ENCODE peak calls at places on chromosomes 2 and 18, in eight cellular contexts. C is GM03348, P is hypothalamus, T is KBM-7, Q is hepatocyte, Y is prostate gland, F is nephron progenitor cell, U is heart left ventricle. H is an unnamed sample.

GRCh38 chr2:64238799-64239198 is 94.6 kb upstream of the PELI1 start:
- DNase-seq in C (no peak), P (no peak), T (no peak), Q (no peak), Y (no peak), F (no peak), U (no peak), H (no peak)

GRCh38 chr18:79578396-79579260 is 101.0 kb upstream of the CTDP1 start:
- DNase-seq in C (no peak), P (no peak), T (no peak), Q (no peak), Y (no peak), F (no peak), U (peak; percentile 32), H (no peak)

GRCh38 chr18:21191596-21192307 is 50.3 kb upstream of the GREB1L start:
- DNase-seq in C (peak; percentile 81), P (peak; percentile 54), T (peak; percentile 62), Q (peak; percentile 82), Y (peak; percentile 37), F (peak; percentile 55), U (peak; percentile 60), H (no peak)

GRCh38 chr2:21657475-21657874 is 533.7 kb downstream of the TDRD15 start:
- DNase-seq in C (no peak), P (no peak), T (no peak), Q (no peak), Y (no peak), F (no peak), U (no peak), H (no peak)

GRCh38 chr18:13112982-13113381 is 105.6 kb upstream of the LDLRAD4 start:
- DNase-seq in C (peak; percentile 67), P (peak; percentile 40), T (peak; percentile 35), Q (peak; percentile 81), Y (no peak), F (peak; percentile 68), U (peak; percentile 92), H (no peak)

GRCh38 chr18:61551586-61551985 is 218.4 kb downstream of the CDH20 start:
- DNase-seq in C (peak; percentile 86), P (no peak), T (peak; percentile 63), Q (peak; percentile 88), Y (peak; percentile 77), F (peak; percentile 39), U (no peak), H (no peak)

GRCh38 chr2:203021986-203022385 is 7.3 kb downstream of the NBEAL1 start:
- DNase-seq in C (no peak), P (no peak), T (no peak), Q (no peak), Y (no peak), F (no peak), U (no peak), H (no peak)

GRCh38 chr2:22729466-22729865 is 655.5 kb upstream of the KLHL29 start:
- DNase-seq in C (no peak), P (no peak), T (no peak), Q (no peak), Y (no peak), F (no peak), U (no peak), H (no peak)

GRCh38 chr2:174343343-174343637 is 8.5 kb downstream of the SP9 start:
- DNase-seq in C (no peak), P (no peak), T (no peak), Q (no peak), Y (no peak), F (no peak), U (no peak), H (no peak)

GRCh38 chr2:231487197-231487596 is 22.9 kb upstream of the NCL start:
- DNase-seq in C (no peak), P (no peak), T (no peak), Q (no peak), Y (no peak), F (no peak), U (no peak), H (no peak)

GRCh38 chr2:181742908-181743722 is 62.8 kb upstream of the NEUROD1 start:
- DNase-seq in C (peak; percentile 58), P (no peak), T (peak; percentile 79), Q (peak; percentile 62), Y (peak; percentile 25), F (peak; percentile 16), U (no peak), H (no peak)

GRCh38 chr2:70517804-70518203 is 35.8 kb downstream of the TGFA start:
- DNase-seq in C (no peak), P (no peak), T (no peak), Q (no peak), Y (no peak), F (no peak), U (no peak), H (no peak)

GRCh38 chr2:97739893-97740245 is 26.5 kb downstream of the ZAP70 start:
- DNase-seq in C (no peak), P (no peak), T (no peak), Q (no peak), Y (no peak), F (no peak), U (no peak), H (no peak)

GRCh38 chr2:88656690-88657089 is 29.4 kb upstream of the EIF2AK3 start:
- DNase-seq in C (peak; percentile 35), P (no peak), T (no peak), Q (peak; percentile 28), Y (no peak), F (no peak), U (no peak), H (no peak)

GRCh38 chr2:131682122-131682944 is 154.6 kb downstream of the CCDC74A start:
- DNase-seq in C (peak; percentile 88), P (peak; percentile 79), T (peak; percentile 92), Q (peak; percentile 88), Y (peak; percentile 82), F (peak; percentile 78), U (peak; percentile 87), H (peak; percentile 47)

GRCh38 chr2:183592271-183592670 is 468.0 kb downstream of the NUP35 start:
- DNase-seq in C (no peak), P (no peak), T (no peak), Q (no peak), Y (no peak), F (no peak), U (no peak), H (no peak)

GRCh38 chr2:160695402-160696060 is 201.9 kb upstream of the RBMS1 start:
- DNase-seq in C (no peak), P (no peak), T (no peak), Q (no peak), Y (peak; percentile 75), F (no peak), U (no peak), H (no peak)

GRCh38 chr2:153946036-153946435 is 74.3 kb downstream of the GALNT13 start:
- DNase-seq in C (no peak), P (no peak), T (no peak), Q (no peak), Y (no peak), F (no peak), U (no peak), H (no peak)

GRCh38 chr2:156704132-156704531 is 268.0 kb downstream of the GPD2 start:
- DNase-seq in C (no peak), P (no peak), T (no peak), Q (no peak), Y (no peak), F (no peak), U (no peak), H (no peak)

GRCh38 chr2:99818842-99819241 is 323.5 kb downstream of the AFF3 start:
- DNase-seq in C (no peak), P (no peak), T (no peak), Q (no peak), Y (no peak), F (no peak), U (no peak), H (no peak)

GRCh38 chr2:171600126-171600525 is 77.9 kb downstream of the CYBRD1 start:
- DNase-seq in C (no peak), P (no peak), T (no peak), Q (no peak), Y (no peak), F (no peak), U (no peak), H (no peak)

GRCh38 chr2:49037197-49037596 is 117.1 kb downstream of the FSHR start:
- DNase-seq in C (no peak), P (no peak), T (no peak), Q (no peak), Y (no peak), F (no peak), U (no peak), H (no peak)

GRCh38 chr2:80830891-80831290 is 526.3 kb upstream of the LRRTM1 start:
- DNase-seq in C (no peak), P (no peak), T (no peak), Q (no peak), Y (no peak), F (no peak), U (no peak), H (no peak)

GRCh38 chr18:78542204-78542603 is 437.4 kb upstream of the SALL3 start:
- DNase-seq in C (no peak), P (peak; percentile 42), T (peak; percentile 24), Q (no peak), Y (peak; percentile 92), F (no peak), U (peak; percentile 82), H (no peak)

GRCh38 chr2:135494503-135494902 is 36.5 kb downstream of the ZRANB3 start:
- DNase-seq in C (peak; percentile 5), P (no peak), T (no peak), Q (no peak), Y (no peak), F (no peak), U (no peak), H (no peak)

GRCh38 chr2:196399736-196400691 is 228.6 kb upstream of the STK17B start:
- DNase-seq in C (peak; percentile 81), P (no peak), T (peak; percentile 33), Q (peak; percentile 39), Y (no peak), F (no peak), U (no peak), H (no peak)

GRCh38 chr2:170582747-170583463 is 132.2 kb upstream of the SP5 start:
- DNase-seq in C (no peak), P (peak; percentile 4), T (no peak), Q (no peak), Y (no peak), F (peak; percentile 18), U (no peak), H (no peak)

GRCh38 chr2:16508061-16508851 is 157.4 kb downstream of the CYRIA start:
- DNase-seq in C (peak; percentile 30), P (peak; percentile 42), T (peak; percentile 35), Q (peak; percentile 84), Y (peak; percentile 12), F (peak; percentile 80), U (peak; percentile 42), H (no peak)

GRCh38 chr2:105390454-105390853 is 8.4 kb downstream of the FHL2 start:
- DNase-seq in C (no peak), P (no peak), T (no peak), Q (no peak), Y (no peak), F (no peak), U (no peak), H (no peak)

GRCh38 chr2:50347355-50348044 is 684.4 kb downstream of the NRXN1 start:
- DNase-seq in C (peak; percentile 5), P (no peak), T (no peak), Q (peak; percentile 33), Y (no peak), F (peak; percentile 72), U (no peak), H (no peak)

GRCh38 chr2:228827056-228827455 is 444.0 kb downstream of the PID1 start:
- DNase-seq in C (peak; percentile 52), P (no peak), T (no peak), Q (no peak), Y (no peak), F (no peak), U (no peak), H (no peak)

GRCh38 chr18:62030091-62030985 is 137.5 kb upstream of the RNF152 start:
- DNase-seq in C (no peak), P (no peak), T (no peak), Q (no peak), Y (no peak), F (no peak), U (no peak), H (no peak)

GRCh38 chr2:235378261-235378660 is 115.6 kb upstream of the AGAP1 start:
- DNase-seq in C (no peak), P (no peak), T (no peak), Q (no peak), Y (peak; percentile 15), F (no peak), U (no peak), H (no peak)

GRCh38 chr18:5943514-5943913 is 48.2 kb upstream of the TMEM200C start:
- DNase-seq in C (no peak), P (no peak), T (no peak), Q (no peak), Y (no peak), F (no peak), U (peak; percentile 54), H (no peak)